ENCODE peak calls at places on chromosomes 7 and 10, in six cellular contexts. W, E, K, O, I and Z are unnamed samples.
A peak's percentile ranks its signal among the peaks of the same experiment; 100 is the strongest.

GRCh38 chr10:131173484-131174210 is 137.9 kb downstream of the TCERG1L start:
- DNase-seq in W (no peak), E (no peak), K (no peak), O (no peak), I (no peak), Z (no peak)

GRCh38 chr10:96022739-96023138 is 20.6 kb upstream of the CCNJ start:
- DNase-seq in W (no peak), E (no peak), K (no peak), O (no peak), I (no peak), Z (no peak)

GRCh38 chr7:106521115-106521514 is 139.8 kb downstream of the CCDC71L start:
- DNase-seq in W (no peak), E (no peak), K (peak; percentile 26), O (no peak), I (no peak), Z (peak; percentile 22)

GRCh38 chr7:19677201-19677600 is 31.6 kb downstream of the POLR1F start:
- DNase-seq in W (no peak), E (no peak), K (no peak), O (no peak), I (no peak), Z (no peak)

GRCh38 chr10:80357000-80357803 is 621 bp downstream of the DYDC2 start:
- DNase-seq in W (peak; percentile 16), E (no peak), K (no peak), O (no peak), I (no peak), Z (peak; percentile 16)

GRCh38 chr7:140391634-140392033 is 6.7 kb downstream of the SLC37A3 start:
- DNase-seq in W (no peak), E (no peak), K (no peak), O (no peak), I (no peak), Z (no peak)

GRCh38 chr7:46747869-46748576 is 827.0 kb upstream of the IGFBP3 start:
- DNase-seq in W (no peak), E (no peak), K (no peak), O (no peak), I (no peak), Z (no peak)

GRCh38 chr10:45627412-45628048 is 45.0 kb downstream of the ZFAND4 start:
- DNase-seq in W (no peak), E (no peak), K (no peak), O (no peak), I (no peak), Z (no peak)

GRCh38 chr7:45186261-45186813 is 28.7 kb downstream of the RAMP3 start:
- DNase-seq in W (no peak), E (no peak), K (no peak), O (no peak), I (no peak), Z (no peak)

GRCh38 chr10:126111562-126111961 is 215.2 kb downstream of the FANK1 start:
- DNase-seq in W (no peak), E (no peak), K (no peak), O (no peak), I (no peak), Z (no peak)

GRCh38 chr7:127751723-127752448 is 99.9 kb downstream of the SND1 start:
- DNase-seq in W (no peak), E (no peak), K (no peak), O (no peak), I (peak; percentile 40), Z (peak; percentile 31)

GRCh38 chr10:61888744-61889143 is 12.8 kb upstream of the ARID5B start:
- DNase-seq in W (no peak), E (no peak), K (peak; percentile 75), O (no peak), I (no peak), Z (no peak)

GRCh38 chr7:44393238-44394111 is 68.1 kb upstream of the CAMK2B start:
- DNase-seq in W (no peak), E (no peak), K (no peak), O (no peak), I (no peak), Z (no peak)

GRCh38 chr7:13518738-13519137 is 470.7 kb downstream of the ETV1 start:
- DNase-seq in W (no peak), E (no peak), K (no peak), O (no peak), I (no peak), Z (no peak)

GRCh38 chr10:116892873-116893685 is 43.8 kb downstream of the ENO4 start:
- DNase-seq in W (no peak), E (no peak), K (peak; percentile 21), O (no peak), I (no peak), Z (no peak)

GRCh38 chr7:15720849-15721471 is 34.5 kb upstream of the MEOX2 start:
- DNase-seq in W (peak; percentile 30), E (no peak), K (peak; percentile 60), O (no peak), I (peak; percentile 9), Z (peak; percentile 53)

GRCh38 chr7:148700693-148701092 is 2.0 kb downstream of the CUL1 start:
- DNase-seq in W (peak; percentile 51), E (no peak), K (peak; percentile 39), O (peak; percentile 20), I (no peak), Z (peak; percentile 45)

GRCh38 chr10:103663802-103664201 is 170.3 kb downstream of the NEURL1 start:
- DNase-seq in W (no peak), E (no peak), K (no peak), O (no peak), I (peak; percentile 48), Z (peak; percentile 18)

GRCh38 chr7:55109384-55110167 is 90.8 kb downstream of the EGFR start:
- DNase-seq in W (no peak), E (no peak), K (peak; percentile 99), O (no peak), I (no peak), Z (peak; percentile 96)

GRCh38 chr10:5321273-5321672 is 43.5 kb upstream of the UCN3 start:
- DNase-seq in W (no peak), E (no peak), K (no peak), O (no peak), I (no peak), Z (no peak)

GRCh38 chr7:149772236-149772820 is 1.1 kb downstream of the ZNF467 start:
- DNase-seq in W (no peak), E (peak; percentile 88), K (no peak), O (no peak), I (peak; percentile 33), Z (no peak)

GRCh38 chr10:98361131-98361633 is 53.8 kb downstream of the PYROXD2 start:
- DNase-seq in W (peak; percentile 34), E (peak; percentile 86), K (peak; percentile 81), O (no peak), I (no peak), Z (peak; percentile 26)

GRCh38 chr10:51718804-51719291 is 19.5 kb upstream of the CSTF2T start:
- DNase-seq in W (no peak), E (no peak), K (peak; percentile 85), O (no peak), I (no peak), Z (no peak)

GRCh38 chr10:84375011-84375410 is 46.6 kb downstream of the CCSER2 start:
- DNase-seq in W (no peak), E (no peak), K (peak; percentile 64), O (peak; percentile 7), I (peak; percentile 4), Z (peak; percentile 70)

GRCh38 chr7:17523813-17524741 is 225.6 kb downstream of the AHR start:
- DNase-seq in W (peak; percentile 17), E (no peak), K (peak; percentile 92), O (no peak), I (no peak), Z (peak; percentile 96)

GRCh38 chr7:102129636-102130370 is 156.9 kb upstream of the SH2B2 start:
- DNase-seq in W (no peak), E (no peak), K (no peak), O (no peak), I (no peak), Z (no peak)

GRCh38 chr7:108310351-108310750 is 145.9 kb downstream of the NRCAM start:
- DNase-seq in W (no peak), E (no peak), K (no peak), O (no peak), I (no peak), Z (peak; percentile 34)